ENCODE peak calls at places on chromosomes 7 and 10, in nine cellular contexts. L, C, W, E, H, F, Y, S and P are unnamed samples.

GRCh38 chr7:28225581-28225980 is 45.0 kb upstream of the JAZF1 start:
- DNase-seq in L (no peak), C (no peak), W (no peak), E (no peak), H (no peak), F (no peak), Y (no peak), S (no peak), P (no peak)

GRCh38 chr10:102627446-102628293 is 16.6 kb upstream of the TRIM8 start:
- DNase-seq in L (peak; percentile 83), C (no peak), W (peak; percentile 68), E (peak; percentile 80), H (no peak), F (peak; percentile 78), Y (no peak), S (no peak), P (peak; percentile 33)

GRCh38 chr7:105691029-105691691 is 109.9 kb upstream of the EFCAB10 start:
- DNase-seq in L (no peak), C (no peak), W (peak; percentile 55), E (peak; percentile 56), H (peak; percentile 56), F (peak; percentile 65), Y (no peak), S (peak; percentile 50), P (peak; percentile 40)

GRCh38 chr10:44125879-44126675 is 258.8 kb downstream of the CXCL12 start:
- DNase-seq in L (no peak), C (no peak), W (no peak), E (peak; percentile 86), H (no peak), F (peak; percentile 64), Y (no peak), S (no peak), P (no peak)

GRCh38 chr7:6419310-6419773 is 28.4 kb downstream of the DAGLB start:
- DNase-seq in L (no peak), C (no peak), W (no peak), E (no peak), H (no peak), F (no peak), Y (no peak), S (no peak), P (no peak)

GRCh38 chr10:34186740-34187139 is 628.4 kb downstream of the PARD3 start:
- DNase-seq in L (no peak), C (no peak), W (no peak), E (peak; percentile 47), H (no peak), F (no peak), Y (no peak), S (no peak), P (no peak)

GRCh38 chr7:98284335-98285036 is 3.0 kb downstream of the BRI3 start:
- DNase-seq in L (peak; percentile 62), C (no peak), W (peak; percentile 25), E (peak; percentile 98), H (no peak), F (peak; percentile 42), Y (peak; percentile 83), S (no peak), P (peak; percentile 91)

GRCh38 chr7:99006739-99007424 is 128.6 kb downstream of the TRRAP start:
- DNase-seq in L (no peak), C (no peak), W (no peak), E (no peak), H (no peak), F (no peak), Y (no peak), S (no peak), P (no peak)

GRCh38 chr7:106239406-106239805 is 45.4 kb downstream of the NAMPT start:
- DNase-seq in L (no peak), C (no peak), W (no peak), E (peak; percentile 55), H (no peak), F (no peak), Y (no peak), S (no peak), P (no peak)